ENCODE peak calls at places on chromosomes 13 and 19, in four cellular contexts. M is GM12878, F is K562, H is HL-60. U is an unnamed sample.

GRCh38 chr13:86559915-86560314 is 760.7 kb upstream of the SLITRK6 start:
- DNase-seq in M (no peak), F (no peak), H (no peak), U (no peak)

GRCh38 chr13:73938375-73939070 is 195.7 kb downstream of the KLF12 start:
- DNase-seq in M (no peak), F (no peak), H (no peak), U (no peak)

GRCh38 chr19:7833225-7834156 is 3.5 kb downstream of the EVI5L start:
- DNase-seq in M (no peak), F (peak; percentile 66), H (no peak), U (no peak)

GRCh38 chr19:17671906-17672305 is 16.2 kb downstream of the UNC13A start:
- DNase-seq in M (no peak), F (peak; percentile 79), H (no peak), U (no peak)

GRCh38 chr19:34428549-34429285 is 536 bp downstream of the UBA2 start:
- DNase-seq in M (no peak), F (peak; percentile 64), H (no peak), U (peak; percentile 13)

GRCh38 chr19:13705201-13705600 is 59.1 kb upstream of the MRI1 start:
- DNase-seq in M (no peak), F (no peak), H (no peak), U (no peak)

GRCh38 chr13:114142137-114142550 is 9.7 kb upstream of the RASA3 start:
- DNase-seq in M (no peak), F (no peak), H (no peak), U (no peak)

GRCh38 chr13:21929400-21929799 is 258.5 kb downstream of the FGF9 start:
- DNase-seq in M (no peak), F (no peak), H (no peak), U (no peak)

GRCh38 chr13:67281476-67281875 is 51.3 kb upstream of the PCDH9 start:
- DNase-seq in M (no peak), F (no peak), H (no peak), U (no peak)

GRCh38 chr19:51031880-51032225 is 2.9 kb downstream of the KLK12 start:
- DNase-seq in M (no peak), F (no peak), H (no peak), U (no peak)

GRCh38 chr13:77386046-77386445 is 59.2 kb upstream of the MYCBP2 start:
- DNase-seq in M (no peak), F (no peak), H (no peak), U (no peak)

GRCh38 chr13:36601186-36601585 is 72.6 kb upstream of the SERTM1 start:
- DNase-seq in M (no peak), F (no peak), H (no peak), U (no peak)

GRCh38 chr13:30396434-30397075 is 25.7 kb upstream of the UBE2L5 start:
- DNase-seq in M (no peak), F (no peak), H (no peak), U (no peak)

GRCh38 chr13:93700115-93700514 is 473.5 kb downstream of the GPC6 start:
- DNase-seq in M (no peak), F (no peak), H (no peak), U (no peak)

GRCh38 chr13:82747331-82747730 is 1134.9 kb downstream of the SLITRK1 start:
- DNase-seq in M (no peak), F (no peak), H (no peak), U (no peak)

GRCh38 chr13:99217461-99218101 is 16.9 kb downstream of the UBAC2 start:
- DNase-seq in M (no peak), F (no peak), H (no peak), U (no peak)

GRCh38 chr13:74573654-74574053 is 439.4 kb upstream of the KLF12 start:
- DNase-seq in M (no peak), F (peak; percentile 34), H (no peak), U (no peak)

GRCh38 chr13:33285420-33286124 is at the start of gene STARD13:
- DNase-seq in M (peak; percentile 16), F (peak; percentile 2), H (no peak), U (peak; percentile 22)

GRCh38 chr13:113544896-113545295 is 39.7 kb upstream of the TFDP1 start:
- DNase-seq in M (no peak), F (no peak), H (no peak), U (no peak)

GRCh38 chr13:48501705-48502104 is 31.2 kb downstream of the RCBTB2 start:
- DNase-seq in M (no peak), F (no peak), H (no peak), U (no peak)

GRCh38 chr19:33686687-33687541 is 65.2 kb downstream of the CHST8 start:
- DNase-seq in M (no peak), F (no peak), H (no peak), U (no peak)

GRCh38 chr19:53103141-53103902 is at the start of gene ZNF160:
- DNase-seq in M (peak; percentile 89), F (peak; percentile 98), H (peak; percentile 96), U (peak; percentile 99)

DNA sequence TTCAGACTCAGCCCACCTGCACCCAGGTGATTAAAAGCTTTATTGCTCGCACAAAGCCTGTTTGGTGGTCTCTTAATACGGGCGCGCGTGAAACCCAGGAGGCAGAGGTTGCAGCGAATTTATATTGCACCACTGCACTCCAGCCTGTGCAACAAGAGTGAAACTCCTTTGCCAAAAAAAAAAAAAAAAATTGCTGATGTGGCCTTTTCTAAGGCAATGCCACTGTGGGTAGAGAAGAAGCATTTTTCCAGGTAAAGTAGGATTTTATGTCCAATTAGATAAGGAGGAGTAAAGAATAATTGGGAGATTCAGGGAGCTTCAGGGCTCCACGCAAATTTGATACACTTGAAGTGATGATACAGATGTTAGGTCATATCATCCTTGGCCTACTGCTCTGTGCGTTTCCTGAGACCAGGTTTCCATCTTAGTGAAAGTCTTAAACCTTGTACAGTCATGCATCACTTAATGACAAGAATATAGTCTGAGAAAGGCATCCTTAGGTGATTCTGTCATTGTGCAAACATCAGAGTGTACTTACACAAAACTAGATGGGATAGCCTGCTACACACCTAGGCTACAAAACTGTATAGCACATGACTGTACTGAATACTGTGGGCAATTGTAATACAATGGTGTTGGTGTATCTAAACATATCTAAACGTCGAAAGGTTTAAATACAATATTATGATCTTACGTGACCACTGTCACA is 150.9 kb downstream of the SPRY2 start:
- DNase-seq in M (no peak), F (no peak), H (no peak), U (no peak)
- TF ChIP-seq POLR2AphosphoS5 in M (no peak), F (no peak), H (no peak), U (no peak)

DNA sequence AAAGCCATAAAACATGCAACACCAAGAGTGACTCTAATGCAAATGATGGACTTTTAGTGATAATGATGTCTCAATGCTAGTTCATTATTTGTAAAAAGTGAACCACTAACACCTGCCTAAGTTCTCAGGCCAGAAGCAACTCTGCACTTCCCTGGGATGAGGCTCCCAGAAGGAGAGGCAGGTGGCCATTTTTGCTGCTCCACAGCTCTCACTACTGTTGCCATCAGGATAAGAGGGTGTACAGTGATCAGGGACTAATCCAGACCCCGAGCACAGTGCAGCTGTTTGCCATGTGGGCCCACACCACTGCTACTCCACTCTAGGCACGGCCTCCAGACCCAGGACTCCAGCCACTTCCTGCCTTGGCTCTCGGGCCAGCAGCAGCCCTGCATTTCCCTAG is 828.3 kb upstream of the MIR17HG start:
- DNase-seq in M (no peak), F (no peak), H (no peak), U (no peak)
- TF ChIP-seq SPI1 in M (no peak), F (no peak), H (no peak), U (no peak)

DNA sequence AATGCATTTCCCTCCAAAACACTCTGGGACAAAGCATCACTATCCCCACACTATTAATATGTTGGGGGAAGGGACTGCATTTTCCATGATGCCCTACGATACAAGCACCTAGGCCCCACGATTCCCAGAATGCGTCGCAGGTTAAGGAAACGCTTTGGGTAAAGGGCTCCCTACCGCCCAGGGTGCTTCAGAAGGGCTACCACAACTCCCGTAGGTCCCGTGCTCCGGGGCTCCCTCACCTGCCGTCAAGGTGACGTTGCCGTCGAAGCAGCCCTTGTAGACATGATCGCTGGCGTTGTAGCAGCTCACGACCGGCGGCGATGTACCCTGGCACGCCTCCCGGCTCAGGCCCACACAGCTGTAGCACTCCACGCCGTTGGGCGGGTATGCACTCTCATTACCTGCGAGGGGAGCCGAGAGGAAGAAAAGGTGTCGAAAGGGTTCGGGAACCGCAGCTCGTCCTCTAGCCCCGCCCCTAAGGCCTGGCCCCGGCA is 2.5 kb downstream of the LYPD3 start:
- DNase-seq in M (no peak), F (no peak), H (no peak), U (no peak)
- TF ChIP-seq POLR2AphosphoS5 in M (no peak), F (no peak), H (no peak), U (no peak)

DNA sequence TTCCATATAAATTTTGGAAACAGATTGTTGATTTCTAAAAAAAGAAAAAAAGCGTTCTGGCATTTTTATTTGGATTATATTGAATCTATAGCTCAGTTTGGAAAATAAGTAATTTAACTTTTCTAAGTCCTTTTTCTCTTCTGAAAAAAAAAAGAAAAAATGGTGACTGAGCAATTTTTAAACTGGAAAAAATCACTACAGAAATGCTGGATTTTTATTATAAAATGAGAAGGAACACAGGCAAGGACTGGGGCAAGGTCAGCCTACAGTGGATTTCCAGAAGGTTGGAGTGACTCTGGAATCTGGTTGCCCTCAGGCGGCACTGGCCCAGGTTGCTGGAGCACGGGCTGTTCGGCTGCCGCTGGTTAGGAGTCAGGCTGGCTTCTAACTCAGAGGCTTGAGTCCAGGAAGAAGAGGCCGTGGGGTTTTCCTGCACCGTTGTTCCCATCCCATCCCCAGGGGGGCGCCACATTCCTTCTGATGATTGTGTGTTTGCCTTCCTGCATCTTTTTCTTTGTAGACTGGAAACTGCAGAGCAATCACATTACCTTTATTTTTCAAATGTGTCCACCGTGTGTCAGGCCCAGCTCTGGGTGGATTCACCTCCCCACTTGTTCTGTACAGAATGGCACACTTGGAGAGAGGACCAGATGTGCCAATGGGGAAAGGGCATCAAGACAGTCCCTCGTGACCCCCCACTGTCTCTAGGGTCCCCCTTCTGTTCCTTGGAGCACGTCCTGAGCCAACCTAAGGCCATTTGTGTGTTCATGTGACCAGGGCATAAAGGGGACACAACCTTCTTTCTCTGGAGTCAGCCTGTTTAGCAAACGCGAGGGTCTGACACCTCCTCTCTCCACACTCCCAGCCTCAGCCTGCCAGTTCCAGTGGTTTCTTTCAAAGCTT is 44.5 kb upstream of the GTF3A start:
- DNase-seq in M (no peak), F (peak; percentile 66), H (no peak), U (peak; percentile 44)
- TF ChIP-seq SPI1 in M (no peak), F (no peak), H (no peak), U (no peak)

DNA sequence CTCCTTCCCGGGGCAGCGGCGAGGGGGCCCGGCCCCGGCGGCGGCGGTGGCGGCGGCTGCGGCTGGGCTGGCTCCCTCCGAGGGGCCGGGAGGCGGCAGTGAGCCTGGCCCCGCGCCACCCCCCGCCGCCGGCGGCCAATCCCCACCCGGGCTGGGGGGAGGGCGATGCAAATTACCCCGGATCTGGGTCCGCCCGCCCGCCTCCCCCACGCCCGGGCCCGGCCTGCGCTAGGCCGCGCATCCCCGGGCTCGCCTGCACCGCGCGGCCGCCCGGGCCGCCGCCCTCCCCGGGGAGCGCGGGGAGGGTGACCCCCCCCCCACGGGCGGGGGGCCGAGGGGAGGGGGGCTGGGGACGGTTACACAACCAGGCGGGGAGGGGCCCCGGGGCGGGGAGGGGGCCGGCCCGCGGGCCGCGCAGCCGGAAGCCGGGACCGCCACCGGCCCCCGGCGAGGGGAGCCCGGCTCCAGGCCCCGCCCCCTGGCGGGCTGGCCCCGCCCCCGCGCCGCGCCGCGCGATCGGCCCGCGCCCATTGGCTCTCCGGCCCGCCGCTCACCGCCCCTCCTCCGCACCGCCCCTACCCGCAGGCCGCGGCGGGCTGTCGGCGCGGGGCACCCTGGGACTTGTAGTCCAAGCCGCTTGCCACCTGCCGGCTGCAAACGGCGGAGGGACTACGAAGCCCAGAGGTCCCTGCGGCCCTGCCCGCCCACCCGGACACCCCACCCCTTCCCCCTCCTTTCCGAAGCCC is 1.1 kb downstream of the ZBTB7A start:
- DNase-seq in M (peak; percentile 65), F (peak; percentile 98), H (peak; percentile 95), U (peak; percentile 99)
- TF ChIP-seq POLR2AphosphoS5 in M (no peak), F (peak; percentile 37), H (peak; percentile 19), U (no peak)

U was measured in GM12891.